ENCODE peak calls at places on chromosome 21, in four cellular contexts. K, T, L and G are unnamed samples. For H3K36me3, the result is how much of the 10 kb centered on the place peaks cover.

GRCh38 chr21:15283789-15284188 is 219.0 kb upstream of the NRIP1 start:
- DNase-seq in K (no peak), L (no peak), T (no peak), G (no peak)

GRCh38 chr21:31983120-31983519 is 110.3 kb downstream of the HUNK start:
- DNase-seq in T (no peak), L (no peak), K (no peak), G (peak)

GRCh38 chr21:36964832-36965719 is 1.4 kb downstream of the HLCS start:
- DNase-seq in L (no peak), T (no peak), K (no peak), G (no peak)

GRCh38 chr21:16134134-16134533 is 404.4 kb downstream of the USP25 start:
- DNase-seq in T (no peak), L (no peak), K (no peak), G (no peak)

GRCh38 chr21:36707763-36708511 is 9.0 kb downstream of the SIM2 start:
- DNase-seq in T (no peak), L (no peak), K (no peak), G (no peak)

GRCh38 chr21:42403611-42404231 is at the start of gene UBASH3A:
- DNase-seq in K (no peak), L (no peak), T (no peak), G (no peak)

GRCh38 chr21:16969636-16970035 is 543.2 kb upstream of the CXADR start:
- DNase-seq in L (no peak), T (no peak), K (no peak), G (no peak)

GRCh38 chr21:42258885-42259407 is 40.0 kb downstream of the ABCG1 start:
- DNase-seq in T (no peak), K (no peak), L (no peak), G (no peak)

GRCh38 chr21:33042812-33043211 is 17.1 kb downstream of the OLIG2 start:
- DNase-seq in K (peak), L (no peak), T (peak), G (no peak)

GRCh38 chr21:31801551-31802234 is 69.8 kb upstream of the SCAF4 start:
- DNase-seq in K (no peak), L (no peak), T (no peak), G (no peak)

GRCh38 chr21:35377505-35378090 is 328.5 kb upstream of the RUNX1 start:
- DNase-seq in K (no peak), T (peak), L (no peak), G (no peak)

GRCh38 chr21:33856893-33857527 is 58.6 kb downstream of the ATP5PO start:
- DNase-seq in K (no peak), T (no peak), L (no peak), G (no peak)

GRCh38 chr21:44391345-44392091 is 38.1 kb downstream of the TRPM2 start:
- DNase-seq in L (peak), K (no peak), T (peak), G (no peak)

GRCh38 chr21:16571594-16571993 is 841.8 kb downstream of the USP25 start:
- DNase-seq in K (no peak), L (no peak), T (peak), G (no peak)

GRCh38 chr21:36134820-36135390 is at the start of gene CBR3:
- DNase-seq in L (peak), K (no peak), T (peak), G (no peak)

GRCh38 chr21:43600642-43601397 is 58.5 kb downstream of the HSF2BP start:
- DNase-seq in L (no peak), T (peak), K (no peak), G (no peak)

GRCh38 chr21:42997053-42997452 is 22.7 kb downstream of the PKNOX1 start:
- DNase-seq in T (peak), L (peak), K (no peak), G (no peak)

GRCh38 chr21:15050588-15051377 is 14.0 kb downstream of the NRIP1 start:
- DNase-seq in L (no peak), K (no peak), T (no peak), G (no peak)

GRCh38 chr21:31772674-31773555 is 41.0 kb upstream of the SCAF4 start:
- DNase-seq in L (no peak), K (no peak), T (no peak), G (no peak)

GRCh38 chr21:34635307-34635706 is 20.4 kb upstream of the RCAN1 start:
- DNase-seq in L (no peak), T (no peak), K (no peak), G (no peak)

GRCh38 chr21:15241997-15242767 is 177.4 kb upstream of the NRIP1 start:
- DNase-seq in K (no peak), T (no peak), L (no peak), G (peak)

GRCh38 chr21:31911138-31911907 is 38.5 kb downstream of the HUNK start:
- DNase-seq in L (no peak), K (no peak), T (peak), G (no peak)

GRCh38 chr21:15029077-15029476 is 35.7 kb downstream of the NRIP1 start:
- DNase-seq in K (no peak), L (no peak), T (no peak), G (no peak)

GRCh38 chr21:27366846-27367245 is 400.0 kb upstream of the ADAMTS5 start:
- DNase-seq in L (no peak), K (no peak), T (peak), G (no peak)

GRCh38 chr21:44304846-44305245 is 5.0 kb downstream of the PFKL start:
- DNase-seq in L (no peak), K (no peak), T (peak), G (peak)

GRCh38 chr21:30979054-30979453 is 59.2 kb downstream of the KRTAP19-8 start:
- DNase-seq in L (no peak), K (no peak), T (no peak), G (no peak)

GRCh38 chr21:25913488-25913887 is 178.7 kb downstream of the GABPA start:
- DNase-seq in K (no peak), T (no peak), L (no peak), G (no peak)

GRCh38 chr21:15480160-15480559 is 249.6 kb upstream of the USP25 start:
- DNase-seq in K (no peak), L (no peak), T (no peak), G (no peak)

GRCh38 chr21:43789276-43790052 is at the start of gene RRP1:
- DNase-seq in K (peak), T (peak), L (peak), G (peak)

GRCh38 chr21:44437371-44437695 is 18.0 kb upstream of the LRRC3 start:
- DNase-seq in K (no peak), L (peak), T (no peak), G (peak)

GRCh38 chr21:29943885-29944284 is 4.1 kb upstream of the GRIK1 start:
- DNase-seq in K (no peak), L (no peak), T (no peak), G (peak)

GRCh38 chr21:31326478-31327247 is 17.4 kb downstream of the TIAM1 start:
- DNase-seq in L (no peak), K (no peak), T (peak), G (no peak)

DNA sequence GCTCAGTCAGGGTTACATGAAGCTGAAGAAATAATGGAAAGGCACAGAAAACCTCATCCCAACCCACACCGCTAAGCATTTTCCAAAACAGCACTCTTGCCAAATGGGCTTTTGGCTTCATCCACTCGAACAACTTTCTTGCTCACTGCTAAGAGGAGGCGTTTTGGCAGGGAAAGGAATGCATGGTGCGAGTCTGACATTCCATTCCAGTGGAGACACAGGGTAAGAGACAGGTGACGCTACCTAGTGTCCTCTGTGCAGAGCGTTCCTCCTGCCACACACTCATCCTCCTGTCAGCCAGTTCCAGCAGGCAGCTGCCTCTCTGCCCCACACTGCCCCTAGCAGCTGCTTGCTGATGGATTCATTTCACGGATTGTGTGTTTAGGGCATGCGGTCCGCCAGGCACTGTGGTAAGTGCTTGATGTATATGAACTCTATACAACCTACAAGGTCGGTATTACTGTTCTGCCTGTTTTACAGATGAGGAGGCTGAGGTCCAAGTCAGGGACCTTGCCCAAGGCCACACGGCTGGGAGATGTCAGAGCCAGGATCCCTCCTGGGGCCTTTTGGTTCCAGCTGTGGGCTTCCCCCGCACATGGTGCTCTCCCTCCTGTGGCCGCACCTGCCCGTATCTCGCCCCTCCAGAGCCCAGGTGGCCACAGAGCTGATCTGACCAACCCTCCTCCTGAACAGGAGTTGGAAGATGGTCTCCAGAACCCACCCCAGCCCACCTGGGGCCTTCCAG is 25.7 kb upstream of the BACE2 start:
- DNase-seq in K (no peak), L (no peak), T (peak), G (peak)
- H3K4me3 ChIP-seq in K (no peak), L (no peak), T (no peak), G (no peak)

GRCh38 chr21:45499970-45500575 is 42.2 kb downstream of the SLC19A1 start:
- DNase-seq in T (no peak), L (no peak), K (no peak), G (no peak)
- H3K36me3 ChIP-seq in T (under half), L (under half), K (under half), G (under half)

GRCh38 chr21:38476385-38476784 is 21.9 kb downstream of the ERG start:
- DNase-seq in L (no peak), K (no peak), T (no peak), G (no peak)
- H3K4me3 ChIP-seq in L (no peak), K (no peak), T (no peak), G (no peak)

DNA sequence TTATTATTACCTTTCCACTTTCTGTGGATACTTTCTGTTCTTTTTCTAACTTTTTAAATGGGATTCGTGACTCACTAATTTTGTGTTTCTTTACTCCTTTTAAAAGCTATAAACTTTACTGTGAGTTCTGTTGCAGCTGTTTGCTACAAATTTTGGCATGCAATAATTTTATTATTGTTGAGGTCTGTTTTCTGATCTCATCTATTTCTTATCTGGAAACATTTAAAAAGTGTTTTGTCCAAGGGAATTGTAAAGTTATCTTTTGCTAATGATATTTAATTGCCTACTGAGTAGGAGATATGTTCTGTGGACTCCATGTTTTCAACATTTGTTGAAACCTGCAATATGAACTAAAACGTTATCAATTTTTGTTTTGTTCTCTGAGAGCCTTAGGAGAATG is 138.1 kb upstream of the COL6A1 start:
- DNase-seq in K (no peak), T (no peak), L (no peak), G (no peak)
- H3K36me3 ChIP-seq in K (under half), T (under half), L (under half), G (under half)